ENCODE peak calls at places on chromosomes 11 and 22, in seven cellular contexts. E is amniotic stem cell; T is mammary epithelial cell; G is activated naive CD4-positive, alpha-beta T cell; C is mesothelial cell of epicardium; N is amygdala; W is GM20000. F is an unnamed sample.

GRCh38 chr22:24054356-24054755 is 43.3 kb downstream of the CABIN1 start:
- DNase-seq in E (peak), T (no peak), G (no peak), C (no peak), N (no peak), W (no peak), F (no peak)

GRCh38 chr11:2304156-2305139 is 2.6 kb downstream of the TSPAN32 start:
- DNase-seq in E (no peak), T (no peak), G (no peak), C (no peak), N (no peak), W (no peak), F (no peak)

GRCh38 chr11:65355776-65356393 is 1.3 kb downstream of the TIGD3 start:
- DNase-seq in E (no peak), T (peak), G (no peak), C (no peak), N (no peak), W (no peak), F (no peak)

GRCh38 chr22:43988116-43988817 is 33.0 kb downstream of the SAMM50 start:
- DNase-seq in E (no peak), T (no peak), G (no peak), C (no peak), N (no peak), W (no peak), F (no peak)

GRCh38 chr11:130945945-130946344 is 29.7 kb upstream of the SNX19 start:
- DNase-seq in E (peak), T (peak), G (no peak), C (no peak), N (no peak), W (no peak), F (no peak)

GRCh38 chr22:43880743-43881055 is 11.1 kb downstream of the PNPLA5 start:
- DNase-seq in E (no peak), T (no peak), G (no peak), C (no peak), N (no peak), W (no peak), F (no peak)

GRCh38 chr11:8652140-8652539 is 30.3 kb downstream of the TRIM66 start:
- DNase-seq in E (peak), T (peak), G (no peak), C (no peak), N (no peak), W (no peak), F (no peak)

GRCh38 chr22:20062766-20063083 is 17.3 kb upstream of the DGCR8 start:
- DNase-seq in E (no peak), T (peak), G (no peak), C (no peak), N (no peak), W (no peak), F (no peak)

GRCh38 chr22:49325531-49326395 is 501.9 kb downstream of the BRD1 start:
- DNase-seq in E (no peak), T (no peak), G (no peak), C (peak), N (no peak), W (no peak), F (no peak)

GRCh38 chr11:19980957-19981669 is 179.2 kb downstream of the DBX1 start:
- DNase-seq in E (no peak), T (no peak), G (no peak), C (no peak), N (no peak), W (no peak), F (no peak)

GRCh38 chr22:20128902-20129746 is 2.5 kb upstream of the ZDHHC8 start:
- DNase-seq in E (no peak), T (no peak), G (no peak), C (no peak), N (no peak), W (peak), F (no peak)

GRCh38 chr11:8333431-8334401 is 70.0 kb upstream of the LMO1 start:
- DNase-seq in E (no peak), T (peak), G (no peak), C (no peak), N (no peak), W (no peak), F (no peak)

GRCh38 chr11:122676638-122677037 is 21.1 kb downstream of the UBASH3B start:
- DNase-seq in E (no peak), T (peak), G (no peak), C (no peak), N (no peak), W (no peak), F (no peak)

GRCh38 chr11:46914363-46914762 is 4.0 kb downstream of the LRP4 start:
- DNase-seq in E (no peak), T (peak), G (no peak), C (no peak), N (no peak), W (no peak), F (no peak)

GRCh38 chr11:59137190-59137589 is 5.5 kb upstream of the FAM111A start:
- DNase-seq in E (no peak), T (no peak), G (no peak), C (no peak), N (no peak), W (no peak), F (no peak)

GRCh38 chr11:69854719-69855118 is 35.5 kb upstream of the FGF3 start:
- DNase-seq in E (no peak), T (peak), G (no peak), C (no peak), N (no peak), W (no peak), F (no peak)

GRCh38 chr11:47551086-47551485 is 1.8 kb downstream of the CELF1 start:
- DNase-seq in E (no peak), T (peak), G (no peak), C (no peak), N (no peak), W (peak), F (no peak)

GRCh38 chr11:114236829-114237228 is 59.4 kb upstream of the NNMT start:
- DNase-seq in E (no peak), T (no peak), G (no peak), C (no peak), N (no peak), W (no peak), F (no peak)

GRCh38 chr11:72625746-72626636 is 48.2 kb downstream of the PDE2A start:
- DNase-seq in E (no peak), T (no peak), G (no peak), C (no peak), N (no peak), W (no peak), F (no peak)

GRCh38 chr11:110249066-110249465 is 47.3 kb downstream of the RDX start:
- DNase-seq in E (no peak), T (no peak), G (no peak), C (no peak), N (no peak), W (no peak), F (no peak)

GRCh38 chr11:122796128-122796717 is 42.1 kb upstream of the CRTAM start:
- DNase-seq in E (no peak), T (no peak), G (peak), C (peak), N (no peak), W (peak), F (peak)

GRCh38 chr11:102139081-102139498 is 28.8 kb downstream of the YAP1 start:
- DNase-seq in E (peak), T (peak), G (no peak), C (no peak), N (no peak), W (no peak), F (no peak)

GRCh38 chr11:48047616-48048015 is 67.3 kb downstream of the PTPRJ start:
- DNase-seq in E (peak), T (peak), G (no peak), C (no peak), N (no peak), W (no peak), F (no peak)

GRCh38 chr11:86510097-86510496 is 135.4 kb downstream of the CCDC81 start:
- DNase-seq in E (no peak), T (no peak), G (no peak), C (no peak), N (no peak), W (no peak), F (no peak)

GRCh38 chr11:45089845-45090499 is 56.5 kb upstream of the PRDM11 start:
- DNase-seq in E (no peak), T (peak), G (no peak), C (no peak), N (no peak), W (no peak), F (no peak)

GRCh38 chr22:28123989-28124766 is 205.1 kb upstream of the PITPNB start:
- DNase-seq in E (no peak), T (no peak), G (no peak), C (no peak), N (no peak), W (no peak), F (no peak)

GRCh38 chr11:73931039-73931645 is 19.7 kb upstream of the DNAJB13 start:
- DNase-seq in E (no peak), T (peak), G (no peak), C (no peak), N (no peak), W (peak), F (peak)

GRCh38 chr11:63888170-63889086 is 28.5 kb downstream of the RCOR2 start:
- DNase-seq in E (no peak), T (peak), G (peak), C (no peak), N (no peak), W (peak), F (no peak)

GRCh38 chr11:115939104-115939503 is 434.9 kb upstream of the CADM1 start:
- DNase-seq in E (no peak), T (no peak), G (no peak), C (no peak), N (no peak), W (no peak), F (no peak)

GRCh38 chr11:57158180-57158579 is 23.6 kb upstream of the LRRC55 start:
- DNase-seq in E (no peak), T (no peak), G (no peak), C (no peak), N (no peak), W (no peak), F (no peak)

GRCh38 chr11:91804057-91804456 is 420.6 kb upstream of the FAT3 start:
- DNase-seq in E (no peak), T (no peak), G (no peak), C (no peak), N (no peak), W (no peak), F (no peak)

GRCh38 chr11:32366671-32367070 is 68.7 kb downstream of the WT1 start:
- DNase-seq in E (no peak), T (no peak), G (no peak), C (no peak), N (no peak), W (no peak), F (no peak)

GRCh38 chr22:17781319-17782031 is 7.2 kb upstream of the BID start:
- DNase-seq in E (peak), T (peak), G (peak), C (peak), N (no peak), W (peak), F (no peak)

GRCh38 chr22:21594865-21595452 is 27.4 kb downstream of the UBE2L3 start:
- DNase-seq in E (no peak), T (no peak), G (no peak), C (no peak), N (no peak), W (no peak), F (no peak)

GRCh38 chr11:111259871-111260270 is 14.3 kb downstream of the POU2AF2 start:
- DNase-seq in E (no peak), T (peak), G (no peak), C (no peak), N (no peak), W (no peak), F (no peak)

GRCh38 chr11:131692151-131692550 is 321.7 kb downstream of the NTM start:
- DNase-seq in E (no peak), T (no peak), G (no peak), C (no peak), N (no peak), W (no peak), F (no peak)

GRCh38 chr11:111957663-111958415 is 20.7 kb downstream of the DIXDC1 start:
- DNase-seq in E (no peak), T (no peak), G (no peak), C (no peak), N (no peak), W (no peak), F (no peak)